ENCODE peak calls at places on chromosomes 3 and 15, in ten cellular contexts. Y, X, H, V, G, T, E, A, R and W are unnamed samples. For H3K36me3 and H3K27me3, the result is how much of the 10 kb centered on the place peaks cover.

GRCh38 chr3:124410471-124410870 is 319.8 kb upstream of the UMPS start:
- DNase-seq in R (no peak), T (no peak), G (no peak), A (no peak), E (peak), X (no peak), V (no peak), Y (peak), H (no peak), W (no peak)

GRCh38 chr15:94205366-94205765 is 26.0 kb upstream of the MCTP2 start:
- DNase-seq in E (no peak), R (no peak), Y (no peak), V (no peak), G (no peak), T (no peak), H (no peak), X (no peak), A (no peak), W (no peak)

GRCh38 chr3:123373535-123373987 is 75.3 kb downstream of the ADCY5 start:
- DNase-seq in V (no peak), E (no peak), A (no peak), T (peak), Y (no peak), R (no peak), G (no peak), H (no peak), X (no peak), W (peak)

GRCh38 chr15:71080166-71080565 is 35.1 kb upstream of the THSD4 start:
- DNase-seq in E (no peak), H (no peak), T (no peak), X (no peak), Y (peak), V (no peak), G (no peak), R (no peak), A (no peak), W (no peak)

GRCh38 chr3:129605593-129606521 is 619 bp downstream of the PLXND1 start:
- DNase-seq in V (no peak), A (peak), T (peak), H (peak), Y (no peak), X (peak), R (no peak), E (peak), G (peak), W (peak)

GRCh38 chr3:58117561-58118305 is 93.0 kb downstream of the DNASE1L3 start:
- DNase-seq in R (no peak), V (peak), A (no peak), X (no peak), E (peak), Y (no peak), T (no peak), G (no peak), H (peak), W (peak)

GRCh38 chr15:47384776-47385175 is 332.5 kb upstream of the SEMA6D start:
- DNase-seq in T (no peak), G (no peak), V (no peak), A (no peak), E (peak), R (no peak), X (no peak), Y (peak), H (no peak), W (no peak)

GRCh38 chr3:111787556-111788463 is 71.3 kb upstream of the PHLDB2 start:
- DNase-seq in X (no peak), G (no peak), H (no peak), R (no peak), V (no peak), Y (no peak), T (no peak), A (no peak), E (no peak), W (no peak)

GRCh38 chr3:114718071-114718896 is 424.5 kb downstream of the TIGIT start:
- DNase-seq in H (no peak), A (no peak), E (no peak), X (no peak), T (no peak), V (no peak), R (no peak), G (no peak), Y (no peak), W (no peak)

GRCh38 chr15:55289573-55290360 is at the start of gene RAB27A:
- DNase-seq in V (peak), A (peak), Y (peak), T (peak), E (peak), G (peak), H (peak), X (peak), R (peak), W (peak)

GRCh38 chr3:107063351-107063750 is 313.9 kb upstream of the CCDC54 start:
- DNase-seq in T (no peak), V (no peak), R (no peak), G (no peak), E (no peak), H (peak), Y (no peak), A (no peak), X (no peak), W (no peak)

GRCh38 chr15:29252231-29252630 is 17.4 kb downstream of the NSMCE3 start:
- DNase-seq in R (no peak), G (no peak), Y (no peak), T (no peak), E (no peak), A (no peak), V (no peak), X (no peak), H (no peak), W (no peak)

GRCh38 chr3:23241256-23241655 is 38.1 kb downstream of the UBE2E2 start:
- DNase-seq in G (no peak), E (no peak), Y (no peak), R (no peak), V (no peak), T (no peak), H (no peak), X (no peak), A (no peak), W (no peak)

GRCh38 chr3:62134061-62134496 is 239.3 kb downstream of the FEZF2 start:
- DNase-seq in A (peak), G (no peak), H (no peak), Y (peak), X (no peak), T (no peak), R (peak), V (peak), E (peak), W (peak)

GRCh38 chr15:71716990-71717389 is 93.4 kb upstream of the NR2E3 start:
- DNase-seq in V (no peak), X (no peak), Y (peak), T (no peak), R (no peak), H (no peak), E (peak), A (no peak), G (no peak), W (no peak)

GRCh38 chr15:70597056-70597603 is 166.2 kb downstream of the UACA start:
- DNase-seq in T (no peak), V (no peak), X (no peak), Y (peak), G (no peak), R (no peak), A (no peak), H (no peak), E (no peak), W (no peak)

GRCh38 chr3:108305484-108306172 is 9.3 kb downstream of the HHLA2 start:
- DNase-seq in G (peak), A (peak), X (no peak), Y (peak), H (no peak), T (no peak), R (peak), E (no peak), V (peak), W (peak)

GRCh38 chr3:57025237-57025636 is 35.2 kb upstream of the SPATA12 start:
- DNase-seq in G (no peak), H (no peak), V (no peak), E (no peak), X (no peak), R (no peak), Y (no peak), A (no peak), T (no peak), W (no peak)

GRCh38 chr3:39531681-39532080 is 64.2 kb downstream of the MOBP start:
- DNase-seq in G (no peak), A (no peak), X (no peak), R (peak), V (no peak), Y (peak), H (no peak), T (no peak), E (peak), W (no peak)

GRCh38 chr15:66841953-66842681 is 140.1 kb downstream of the SMAD6 start:
- DNase-seq in H (peak), X (no peak), Y (peak), E (peak), T (peak), A (peak), R (peak), V (peak), G (peak), W (peak)

GRCh38 chr15:55588818-55589122 is 625 bp upstream of the PYGO1 start:
- DNase-seq in R (no peak), A (no peak), E (no peak), G (no peak), V (no peak), H (no peak), Y (no peak), T (no peak), X (no peak), W (no peak)

GRCh38 chr15:80695099-80695910 is at the start of gene ABHD17C:
- DNase-seq in R (no peak), E (peak), H (peak), A (peak), V (peak), G (peak), X (peak), Y (no peak), T (peak), W (peak)

GRCh38 chr15:33277689-33278088 is 33.1 kb upstream of the RYR3 start:
- DNase-seq in G (no peak), V (no peak), Y (no peak), E (no peak), H (no peak), T (no peak), R (no peak), A (no peak), X (no peak), W (no peak)

GRCh38 chr3:14957933-14958332 is 10.6 kb downstream of the NR2C2 start:
- DNase-seq in E (no peak), V (no peak), Y (no peak), H (no peak), R (no peak), T (no peak), A (no peak), X (no peak), G (no peak), W (no peak)

GRCh38 chr3:169579086-169579485 is 84.4 kb downstream of the MECOM start:
- DNase-seq in A (no peak), T (no peak), X (no peak), V (no peak), G (no peak), Y (no peak), H (no peak), E (no peak), R (no peak), W (no peak)

GRCh38 chr3:159128628-159129027 is 326.8 kb downstream of the MFSD1 start:
- DNase-seq in R (peak), E (no peak), X (no peak), A (no peak), V (no peak), G (no peak), Y (peak), H (no peak), T (no peak), W (no peak)

GRCh38 chr15:74378853-74379252 is 11.4 kb upstream of the CYP11A1 start:
- DNase-seq in X (no peak), V (no peak), T (no peak), R (no peak), H (no peak), Y (peak), G (no peak), A (no peak), E (no peak), W (no peak)

GRCh38 chr3:4493931-4494806 is 1.0 kb downstream of the ITPR1 start:
- DNase-seq in H (peak), R (no peak), V (peak), Y (no peak), G (peak), E (peak), A (peak), T (no peak), X (no peak), W (peak)

GRCh38 chr15:80467311-80467714 is 63.1 kb downstream of the ARNT2 start:
- DNase-seq in H (no peak), V (no peak), X (no peak), T (no peak), E (no peak), Y (no peak), G (no peak), A (no peak), R (no peak), W (no peak)

GRCh38 chr3:122893754-122894668 is 99.1 kb downstream of the SLC49A4 start:
- DNase-seq in H (peak), T (no peak), G (no peak), R (no peak), V (no peak), E (no peak), A (no peak), X (no peak), Y (peak), W (peak)

GRCh38 chr3:61077551-61077950 is 173.7 kb downstream of the FHIT start:
- DNase-seq in Y (no peak), A (no peak), X (no peak), H (peak), E (no peak), V (no peak), R (no peak), G (no peak), T (no peak), W (no peak)

GRCh38 chr3:114310701-114311100 is 16.9 kb downstream of the TIGIT start:
- DNase-seq in E (no peak), A (no peak), H (no peak), V (no peak), G (no peak), X (no peak), R (no peak), T (no peak), Y (peak), W (no peak)

GRCh38 chr3:89145995-89146394 is 38.6 kb downstream of the EPHA3 start:
- DNase-seq in A (no peak), G (no peak), H (peak), T (no peak), R (no peak), V (no peak), X (no peak), Y (peak), E (peak), W (no peak)

GRCh38 chr3:44117239-44117638 is 124.4 kb upstream of the TOPAZ1 start:
- DNase-seq in Y (no peak), V (no peak), G (no peak), T (no peak), A (no peak), E (no peak), R (no peak), X (no peak), H (peak), W (no peak)

GRCh38 chr3:183777016-183777618 is 48.3 kb downstream of the MAP6D1 start:
- DNase-seq in G (no peak), H (no peak), Y (no peak), X (no peak), V (no peak), R (no peak), E (no peak), T (no peak), A (no peak), W (no peak)

GRCh38 chr3:120909602-120909878 is 1.5 kb downstream of the STXBP5L start:
- DNase-seq in T (no peak), H (peak), E (no peak), G (no peak), X (no peak), V (no peak), Y (no peak), R (no peak), A (no peak), W (no peak)

GRCh38 chr3:146256851-146257486 is 6.1 kb upstream of the PLSCR4 start:
- DNase-seq in A (no peak), T (no peak), H (no peak), R (no peak), G (no peak), X (no peak), Y (no peak), V (no peak), E (peak), W (no peak)

GRCh38 chr3:108096506-108097325 is 5.9 kb upstream of the CD47 start:
- DNase-seq in X (no peak), E (no peak), Y (peak), V (no peak), G (no peak), A (peak), R (no peak), T (no peak), H (no peak), W (no peak)

DNA sequence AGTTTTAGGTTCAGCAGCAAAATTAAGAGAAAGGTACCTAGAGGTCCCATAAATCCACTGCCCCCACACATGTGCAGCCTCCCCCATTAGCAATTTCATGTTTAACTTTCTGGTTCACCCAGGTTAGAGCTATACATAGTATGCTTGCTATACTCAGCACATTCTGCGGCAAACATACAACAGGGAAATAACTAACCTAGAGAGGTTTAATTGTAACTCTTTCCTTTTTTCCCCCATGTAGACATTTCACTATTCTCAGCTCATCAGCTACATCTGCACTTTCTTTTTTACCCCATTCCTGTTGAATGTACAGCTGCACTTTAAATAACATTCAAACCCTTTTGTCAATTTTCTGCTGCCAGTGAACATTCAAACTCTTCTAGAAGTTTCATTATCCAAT is 21.1 kb downstream of the TFRC start:
- DNase-seq in A (no peak), G (no peak), H (no peak), Y (no peak), E (no peak), R (no peak), X (no peak), V (no peak), T (no peak), W (no peak)
- H3K36me3 ChIP-seq in A (under half), G (half or more), H (under half), Y (under half), E (under half), R (half or more), X (under half), V (under half), T (half or more), W (under half)

DNA sequence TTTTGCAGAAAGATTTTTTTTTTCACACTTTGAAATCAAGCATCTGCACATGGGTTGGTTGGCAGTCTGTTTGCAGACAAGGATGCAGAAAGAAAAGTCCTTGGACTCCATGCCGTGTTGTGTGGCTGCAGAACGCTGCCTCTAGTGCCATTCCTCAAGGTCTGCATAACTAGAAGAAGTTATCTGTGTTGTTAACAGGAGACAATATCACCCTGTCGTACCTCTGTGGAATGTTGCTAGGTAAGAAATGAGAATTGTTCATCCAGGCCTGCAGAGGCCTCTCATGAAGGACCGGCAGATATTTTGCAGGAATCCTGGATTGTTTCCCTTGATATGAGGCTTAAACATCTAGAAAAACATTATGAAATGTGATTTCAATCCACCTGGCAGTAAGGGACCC is 58.5 kb upstream of the PPARG start:
- DNase-seq in Y (peak), A (no peak), E (no peak), G (no peak), V (no peak), R (no peak), T (no peak), H (peak), X (no peak), W (no peak)
- H3K27me3 ChIP-seq in Y (under half), A (under half), E (under half), G (under half), V (under half), R (under half), T (under half), H (under half), X (under half), W (under half)

GRCh38 chr3:155934215-155934614 is 63.8 kb downstream of the GMPS start:
- DNase-seq in T (no peak), X (no peak), Y (no peak), H (no peak), V (no peak), G (no peak), A (no peak), R (no peak), E (peak), W (no peak)
- H3K36me3 ChIP-seq in T (half or more), X (under half), Y (under half), H (under half), V (under half), G (half or more), A (under half), R (under half), E (under half), W (under half)

GRCh38 chr15:41493902-41494189 is 172 bp downstream of the ITPKA start:
- DNase-seq in G (no peak), H (no peak), A (no peak), T (no peak), V (no peak), E (no peak), R (no peak), X (no peak), Y (no peak), W (no peak)
- H3K27me3 ChIP-seq in G (under half), H (under half), A (under half), T (under half), V (under half), E (under half), R (under half), X (under half), Y (under half), W (under half)

GRCh38 chr3:16392733-16393132 is 120.8 kb downstream of the RFTN1 start:
- DNase-seq in Y (no peak), A (no peak), T (no peak), X (no peak), E (peak), R (no peak), G (no peak), H (no peak), V (no peak), W (no peak)

GRCh38 chr3:16398542-16399126 is 114.9 kb downstream of the RFTN1 start:
- DNase-seq in T (no peak), A (no peak), G (no peak), R (no peak), X (no peak), E (no peak), V (no peak), Y (no peak), H (no peak), W (no peak)

GRCh38 chr3:16395229-16395628 is 118.3 kb downstream of the RFTN1 start:
- DNase-seq in T (no peak), V (no peak), A (no peak), Y (no peak), H (no peak), R (no peak), X (no peak), E (no peak), G (no peak), W (no peak)

GRCh38 chr3:16399473-16399872 is 114.0 kb downstream of the RFTN1 start:
- DNase-seq in Y (peak), T (no peak), X (no peak), V (no peak), R (no peak), E (peak), H (peak), A (no peak), G (no peak), W (no peak)

GRCh38 chr3:16396202-16396601 is 117.3 kb downstream of the RFTN1 start:
- DNase-seq in V (no peak), E (no peak), X (no peak), T (no peak), R (no peak), G (no peak), H (no peak), A (no peak), Y (no peak), W (no peak)
- H3K36me3 ChIP-seq in V (under half), E (under half), X (under half), T (under half), R (under half), G (under half), H (under half), A (under half), Y (under half), W (under half)